ENCODE peak calls at places on chromosomes 16 and 17, in eight cellular contexts. I is IMR-90, X is neuronal stem cell, A is H1, E is mesenchymal stem cell, T is H9, Y is neural progenitor cell, D is endothelial cell of umbilical vein. W is an unnamed sample. For H3K4me1, the result is how much of the 10 kb centered on the place peaks cover.

GRCh38 chr16:84730406-84731106 is 30.8 kb downstream of the USP10 start:
- DNase-seq in I (peak), X (no peak), A (peak), E (peak), T (no peak), Y (no peak), D (peak), W (peak)

GRCh38 chr17:65027305-65027704 is 29.2 kb downstream of the GNA13 start:
- DNase-seq in I (peak), X (no peak), A (no peak), E (peak), T (peak), Y (peak), D (peak), W (peak)

GRCh38 chr16:81688182-81688581 is 90.9 kb upstream of the PLCG2 start:
- DNase-seq in I (peak), X (no peak), A (no peak), E (peak), T (no peak), Y (no peak), D (no peak), W (no peak)

GRCh38 chr17:46979023-46979870 is at the start of gene RPRML:
- DNase-seq in I (no peak), X (peak), A (peak), E (peak), T (peak), Y (peak), D (peak), W (no peak)

GRCh38 chr17:7560172-7561027 is 1.3 kb upstream of the SENP3 start:
- DNase-seq in I (peak), X (peak), A (peak), E (peak), T (peak), Y (peak), D (peak), W (peak)

GRCh38 chr16:27515874-27516353 is 33.8 kb downstream of the GTF3C1 start:
- DNase-seq in I (no peak), X (peak), A (peak), E (peak), T (peak), Y (peak), D (peak), W (peak)

GRCh38 chr16:67950335-67950843 is 6.5 kb upstream of the LCAT start:
- DNase-seq in I (no peak), X (no peak), A (no peak), E (no peak), T (no peak), Y (no peak), D (no peak), W (no peak)

GRCh38 chr17:7060165-7060890 is 16.4 kb upstream of the SLC16A11 start:
- DNase-seq in I (peak), X (no peak), A (no peak), E (peak), T (no peak), Y (no peak), D (peak), W (no peak)

GRCh38 chr16:15643453-15644305 is 725 bp upstream of the MARF1 start:
- DNase-seq in I (peak), X (no peak), A (peak), E (peak), T (no peak), Y (no peak), D (peak), W (peak)

GRCh38 chr17:61382796-61383688 is 16.6 kb upstream of the TBX2 start:
- DNase-seq in I (no peak), X (no peak), A (no peak), E (no peak), T (no peak), Y (no peak), D (no peak), W (no peak)

GRCh38 chr17:10843806-10844205 is 5.9 kb upstream of the PIRT start:
- DNase-seq in I (no peak), X (no peak), A (peak), E (no peak), T (peak), Y (no peak), D (no peak), W (no peak)

GRCh38 chr17:149897-150575 is 12.7 kb downstream of the SCGB1C2 start:
- DNase-seq in I (no peak), X (no peak), A (no peak), E (no peak), T (no peak), Y (no peak), D (no peak), W (no peak)

GRCh38 chr17:79835953-79836951 is 3.0 kb downstream of the CBX4 start:
- DNase-seq in I (peak), X (no peak), A (peak), E (peak), T (peak), Y (peak), D (no peak), W (no peak)

GRCh38 chr17:29977836-29978235 is 36.4 kb downstream of the EFCAB5 start:
- DNase-seq in I (peak), X (no peak), A (no peak), E (peak), T (no peak), Y (no peak), D (no peak), W (no peak)

GRCh38 chr17:29622337-29623282 is at the start of gene CORO6:
- DNase-seq in I (peak), X (peak), A (peak), E (peak), T (peak), Y (peak), D (peak), W (no peak)

GRCh38 chr16:80931985-80932720 is 74.5 kb downstream of the CMC2 start:
- DNase-seq in I (peak), X (peak), A (peak), E (peak), T (peak), Y (peak), D (peak), W (no peak)

GRCh38 chr17:83103200-83103937 is 24.0 kb downstream of the METRNL start:
- DNase-seq in I (peak), X (no peak), A (no peak), E (no peak), T (peak), Y (peak), D (peak), W (no peak)

GRCh38 chr17:7056386-7056785 is 12.5 kb upstream of the SLC16A11 start:
- DNase-seq in I (no peak), X (no peak), A (no peak), E (peak), T (no peak), Y (no peak), D (no peak), W (no peak)

GRCh38 chr16:55001931-55002330 is 71.3 kb downstream of the IRX5 start:
- DNase-seq in I (no peak), X (no peak), A (no peak), E (no peak), T (no peak), Y (no peak), D (no peak), W (no peak)

GRCh38 chr16:23837553-23838308 is 1.9 kb downstream of the PRKCB start:
- DNase-seq in I (no peak), X (no peak), A (no peak), E (no peak), T (no peak), Y (peak), D (no peak), W (peak)

GRCh38 chr17:32319548-32319905 is 22.4 kb downstream of the C17orf75 start:
- DNase-seq in I (peak), X (peak), A (peak), E (peak), T (peak), Y (peak), D (peak), W (peak)

GRCh38 chr17:32317353-32317752 is 24.6 kb downstream of the C17orf75 start:
- DNase-seq in I (no peak), X (no peak), A (no peak), E (no peak), T (no peak), Y (no peak), D (no peak), W (no peak)

GRCh38 chr17:32320847-32321246 is 21.1 kb downstream of the C17orf75 start:
- DNase-seq in I (no peak), X (no peak), A (no peak), E (no peak), T (peak), Y (no peak), D (no peak), W (no peak)

GRCh38 chr17:32314636-32315035 is 27.3 kb downstream of the C17orf75 start:
- DNase-seq in I (no peak), X (no peak), A (no peak), E (no peak), T (no peak), Y (no peak), D (no peak), W (no peak)

DNA sequence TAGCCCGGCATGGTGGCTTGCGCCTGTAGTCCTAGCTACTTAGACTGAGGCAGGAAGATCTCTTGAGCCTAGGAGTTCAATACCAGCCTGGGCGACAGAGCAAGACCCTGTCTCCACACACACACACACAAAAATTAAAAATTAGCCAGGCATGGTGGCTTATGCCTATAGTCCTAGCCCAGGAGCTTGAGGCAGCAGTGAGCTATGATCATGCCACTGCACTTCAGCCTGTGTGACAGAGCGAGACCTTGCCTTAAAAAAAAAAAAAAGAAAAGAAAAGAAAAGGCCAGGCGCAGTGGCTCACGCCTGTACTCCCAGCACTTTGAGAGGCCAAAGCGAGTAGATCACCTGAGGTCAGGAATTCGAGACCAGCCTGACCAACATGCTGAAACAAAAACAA is 23.9 kb downstream of the C17orf75 start:
- DNase-seq in I (no peak), X (no peak), A (no peak), E (no peak), T (no peak), Y (no peak), D (no peak), W (no peak)
- H3K4me1 ChIP-seq in I (under half), X (under half), A (under half), E (under half), T (under half), Y (under half), D (under half), W (under half)

DNA sequence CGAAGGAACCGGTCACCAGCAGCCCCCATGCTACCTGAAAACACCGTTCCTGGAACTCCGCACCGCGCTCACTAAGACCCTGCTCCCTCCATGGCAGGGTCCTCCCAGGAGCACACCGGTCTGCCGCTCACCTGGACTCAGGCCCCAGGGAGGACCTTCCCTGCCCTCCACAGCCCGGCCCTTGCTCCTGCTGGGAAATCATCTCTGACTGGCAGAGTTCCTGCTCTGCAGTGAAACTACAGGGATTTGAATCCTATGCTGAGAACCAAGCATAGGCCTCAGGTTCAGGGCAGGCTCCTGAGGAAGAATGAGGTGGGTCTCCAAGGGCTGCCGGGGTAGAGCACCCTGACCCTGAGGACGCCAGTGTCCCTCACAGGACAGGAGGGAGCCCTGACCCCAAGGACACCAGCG is 88.5 kb downstream of the KCNJ12 start:
- DNase-seq in I (no peak), X (no peak), A (peak), E (no peak), T (no peak), Y (no peak), D (no peak), W (no peak)
- H2AFZ ChIP-seq in I (no peak), X (peak), A (peak), E (no peak), T (no peak), Y (peak), D (no peak), W (no peak)

DNA sequence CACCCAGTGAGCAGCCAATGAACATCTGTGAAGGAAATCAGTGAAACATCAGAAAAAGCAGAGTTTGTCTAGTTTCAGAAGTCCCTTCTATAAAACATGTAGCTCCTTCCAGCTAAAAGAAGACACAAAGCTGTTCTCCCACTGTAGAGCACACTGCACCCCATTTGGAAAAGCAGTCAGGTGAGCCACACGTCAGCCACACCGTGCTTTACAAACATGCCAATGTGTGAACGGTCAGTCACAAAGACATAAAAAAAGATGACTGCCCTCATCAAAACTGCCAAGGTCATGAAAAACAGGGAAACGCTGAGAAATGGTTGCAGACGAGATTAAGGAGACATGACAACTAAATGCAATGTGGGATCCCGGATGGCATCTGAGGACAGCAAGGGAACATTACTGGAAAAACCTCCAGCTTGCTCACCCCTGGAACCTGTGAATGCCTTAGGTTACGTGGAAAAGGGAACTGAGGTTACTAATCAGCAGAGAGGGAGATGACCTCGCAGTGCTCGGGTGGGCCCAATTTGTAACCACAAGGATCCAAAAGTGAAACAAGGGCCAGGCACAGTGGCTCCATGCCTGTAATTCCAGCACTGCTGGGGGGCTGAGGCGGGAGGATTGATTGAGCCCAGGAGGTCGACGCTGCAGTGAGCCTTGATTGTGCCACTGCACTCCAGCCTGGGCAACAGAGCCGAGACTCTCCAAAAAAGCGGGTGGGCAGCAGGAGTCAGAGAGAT is 8.1 kb downstream of the ANKRD11 start:
- DNase-seq in I (no peak), X (no peak), A (no peak), E (no peak), T (no peak), Y (no peak), D (no peak), W (no peak)
- H3K27ac ChIP-seq in I (no peak), X (no peak), A (no peak), E (no peak), T (no peak), Y (peak), D (no peak), W (no peak)

DNA sequence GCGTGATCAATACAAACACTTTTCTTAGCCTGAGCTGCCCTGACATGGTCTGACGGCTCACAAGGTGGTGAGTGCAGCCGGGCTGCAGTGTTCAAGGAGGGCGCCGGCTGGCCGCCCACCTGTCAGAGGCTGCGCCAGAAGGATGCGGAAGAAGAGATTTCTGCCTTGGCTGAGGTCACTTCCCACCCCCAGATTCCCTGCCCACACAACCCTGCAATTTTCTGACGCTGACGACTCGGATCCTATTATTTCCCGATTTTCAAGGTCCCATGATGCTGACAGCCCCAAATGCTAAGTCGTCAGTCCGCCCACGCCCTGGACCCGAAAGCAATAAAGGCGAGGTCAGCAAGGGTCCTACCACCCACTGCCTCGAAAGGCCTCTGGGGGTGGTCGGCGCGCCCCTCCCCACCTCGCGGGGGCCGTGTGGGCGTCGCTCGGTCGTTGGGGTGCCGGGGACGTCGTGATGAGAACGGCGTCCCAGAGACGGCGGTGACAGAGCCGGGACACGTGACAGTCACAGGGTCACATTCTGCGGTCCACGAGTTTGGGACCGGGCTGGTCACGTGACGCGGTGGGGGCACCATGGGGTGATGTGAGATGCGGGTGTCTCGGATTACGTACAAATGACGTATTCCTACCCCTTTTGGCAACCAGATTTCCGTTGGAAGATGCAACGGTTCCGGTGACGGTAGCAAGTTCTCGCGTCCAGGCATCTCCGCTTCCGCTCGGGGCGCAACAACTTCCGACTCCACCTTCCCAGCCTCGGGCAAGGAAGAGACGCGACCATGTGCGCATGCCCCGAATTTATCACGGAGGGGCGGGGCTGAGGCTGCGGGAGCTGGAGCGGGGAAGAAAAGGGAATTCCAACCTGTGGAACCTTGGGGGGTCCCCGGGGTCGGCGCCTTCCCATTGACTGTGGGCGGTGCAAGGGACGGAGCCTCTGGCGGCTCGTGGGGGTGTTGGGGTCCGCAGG is at the start of gene STX4:
- DNase-seq in I (peak), X (peak), A (peak), E (peak), T (peak), Y (peak), D (peak), W (peak)
- H3K4me1 ChIP-seq in I (under half), X (under half), A (under half), E (under half), T (under half), Y (under half), D (under half), W (under half)